ENCODE peak calls at places on chromosomes 11 and 22, in seven cellular contexts. W, E, M, A, G, C and X are unnamed samples.

GRCh38 chr11:92830382-92831148 is 138.9 kb upstream of the MTNR1B start:
- DNase-seq in W (no peak), G (no peak), C (no peak), A (no peak), E (no peak), M (no peak), X (no peak)

GRCh38 chr11:36060926-36061325 is 117.1 kb downstream of the LDLRAD3 start:
- DNase-seq in A (no peak), W (no peak), C (no peak), M (no peak), E (no peak), G (no peak), X (no peak)

GRCh38 chr11:131674051-131674755 is 303.8 kb downstream of the NTM start:
- DNase-seq in E (peak), C (peak), M (peak), W (peak), G (peak), A (no peak), X (peak)

GRCh38 chr22:19041403-19042074 is 80.7 kb downstream of the DGCR2 start:
- DNase-seq in W (no peak), C (no peak), G (no peak), M (no peak), A (no peak), E (no peak), X (no peak)

GRCh38 chr11:121881806-121882205 is 234.2 kb downstream of the BLID start:
- DNase-seq in M (no peak), G (no peak), W (no peak), E (no peak), A (no peak), C (no peak), X (no peak)

GRCh38 chr11:19872526-19873135 is 160.0 kb downstream of the NAV2 start:
- DNase-seq in W (no peak), M (peak), G (no peak), A (no peak), E (no peak), C (no peak), X (no peak)

GRCh38 chr11:64763804-64764611 is 4.2 kb upstream of the PYGM start:
- DNase-seq in G (no peak), M (no peak), A (no peak), W (no peak), E (no peak), C (no peak), X (no peak)

GRCh38 chr22:18970180-18970947 is 34.3 kb upstream of the PRODH start:
- DNase-seq in W (no peak), E (peak), C (no peak), A (no peak), G (peak), M (peak), X (peak)

GRCh38 chr11:76232026-76232665 is 25.8 kb upstream of the WNT11 start:
- DNase-seq in C (no peak), W (no peak), M (no peak), E (no peak), G (no peak), A (peak), X (no peak)

GRCh38 chr22:22785316-22786065 is 102.1 kb upstream of the IGLL5 start:
- DNase-seq in C (no peak), E (no peak), G (no peak), M (peak), W (no peak), A (no peak), X (peak)

GRCh38 chr11:34721646-34722045 is 100.8 kb downstream of the EHF start:
- DNase-seq in G (no peak), C (no peak), W (no peak), A (no peak), M (no peak), E (no peak), X (no peak)

GRCh38 chr22:42785706-42786499 is 65.2 kb upstream of the A4GALT start:
- DNase-seq in C (no peak), E (no peak), G (no peak), A (no peak), W (no peak), M (no peak), X (no peak)

GRCh38 chr22:19066531-19067271 is 55.5 kb downstream of the DGCR2 start:
- DNase-seq in W (no peak), M (no peak), A (no peak), C (no peak), E (no peak), G (no peak), X (no peak)

GRCh38 chr11:133966924-133967598 is 10.3 kb upstream of the IGSF9B start:
- DNase-seq in C (no peak), E (peak), M (peak), W (no peak), A (no peak), G (peak), X (peak)

GRCh38 chr11:118928870-118929495 is 3.3 kb upstream of the BCL9L start:
- DNase-seq in M (peak), C (peak), G (peak), E (peak), W (no peak), A (no peak), X (peak)

GRCh38 chr11:67056267-67056639 is 394 bp upstream of the RHOD start:
- DNase-seq in C (no peak), A (no peak), E (no peak), G (no peak), M (no peak), W (no peak), X (no peak)

GRCh38 chr11:110079726-110080125 is 13.5 kb upstream of the ZC3H12C start:
- DNase-seq in A (no peak), C (no peak), W (no peak), M (no peak), E (no peak), G (no peak), X (no peak)
- TF ChIP-seq JUND in A (no peak), C (no peak), W (no peak), M (no peak), E (no peak), G (no peak), X (no peak)

GRCh38 chr11:95081412-95081811 is 8.2 kb upstream of the ENDOD1 start:
- DNase-seq in M (no peak), A (no peak), C (no peak), G (no peak), E (no peak), W (no peak), X (no peak)
- TF ChIP-seq JUND in M (no peak), A (no peak), C (no peak), G (no peak), E (no peak), W (no peak), X (no peak)

DNA sequence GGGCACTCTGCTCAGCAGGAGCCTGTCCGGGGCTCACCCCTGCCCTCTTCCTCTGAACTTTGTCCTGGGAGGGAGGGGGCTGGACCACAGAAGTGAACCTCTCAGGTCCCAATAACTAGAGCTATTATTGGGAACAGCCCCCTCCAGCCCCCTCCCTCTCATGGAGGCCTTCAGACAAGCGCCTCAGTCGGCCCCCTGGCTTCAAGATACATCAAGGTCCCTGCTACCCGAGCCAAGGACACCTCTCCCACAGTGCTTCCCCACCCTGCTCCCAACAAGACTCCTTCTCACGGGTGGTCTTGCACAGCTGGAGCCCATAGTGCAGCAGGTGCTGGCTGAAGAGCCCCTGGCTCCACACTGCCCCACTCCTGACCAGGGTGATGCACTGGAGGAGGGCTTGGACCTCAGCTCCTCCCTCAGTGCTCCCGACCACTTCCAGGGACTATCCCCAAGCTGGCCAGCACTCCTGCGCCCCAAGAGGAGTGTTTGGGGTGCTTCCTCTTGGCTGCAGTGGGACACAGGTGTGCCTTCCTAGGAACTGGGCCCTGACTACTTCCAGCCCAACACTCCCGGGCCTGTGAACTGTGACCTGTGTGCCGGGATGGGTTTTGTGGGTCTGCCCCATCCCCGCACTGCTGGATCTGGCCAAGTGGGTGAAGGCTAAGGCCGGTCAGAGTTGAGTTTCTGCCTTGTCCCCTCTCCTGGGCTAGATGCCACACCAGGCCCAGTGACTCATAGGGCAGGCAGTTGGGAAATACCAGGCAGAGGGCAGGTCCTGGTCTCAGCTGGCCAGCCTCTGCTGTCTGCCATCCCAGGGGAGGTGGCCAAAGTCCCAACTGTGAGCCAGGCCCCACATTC is 2.2 kb downstream of the PNPLA2 start:
- DNase-seq in W (no peak), A (no peak), G (no peak), M (no peak), E (peak), C (peak), X (no peak)
- TF ChIP-seq JUND in W (no peak), A (no peak), G (peak), M (no peak), E (no peak), C (peak), X (no peak)

DNA sequence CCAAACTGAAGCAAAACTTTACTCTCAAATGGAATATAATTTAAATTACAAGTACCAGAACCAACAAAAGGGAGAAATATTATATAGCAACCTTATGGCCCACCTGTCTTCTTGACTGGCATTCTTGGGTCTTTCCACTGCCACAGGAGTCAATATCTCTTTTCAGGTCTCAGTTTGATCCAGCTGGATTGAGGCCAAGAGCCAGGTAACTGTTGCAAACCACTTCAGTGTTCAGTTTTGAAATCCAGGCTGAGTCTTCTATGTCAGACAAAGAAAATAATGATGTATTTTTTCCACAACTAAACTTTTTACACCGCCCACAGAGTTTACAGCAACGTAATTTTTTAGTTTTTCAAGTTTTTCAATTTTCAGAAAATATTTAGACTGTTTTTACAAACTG is 648 bp downstream of the DLG2 start:
- DNase-seq in E (no peak), C (no peak), A (no peak), W (no peak), M (no peak), G (no peak), X (no peak)
- TF ChIP-seq JUND in E (no peak), C (no peak), A (no peak), W (no peak), M (no peak), G (no peak), X (no peak)

DNA sequence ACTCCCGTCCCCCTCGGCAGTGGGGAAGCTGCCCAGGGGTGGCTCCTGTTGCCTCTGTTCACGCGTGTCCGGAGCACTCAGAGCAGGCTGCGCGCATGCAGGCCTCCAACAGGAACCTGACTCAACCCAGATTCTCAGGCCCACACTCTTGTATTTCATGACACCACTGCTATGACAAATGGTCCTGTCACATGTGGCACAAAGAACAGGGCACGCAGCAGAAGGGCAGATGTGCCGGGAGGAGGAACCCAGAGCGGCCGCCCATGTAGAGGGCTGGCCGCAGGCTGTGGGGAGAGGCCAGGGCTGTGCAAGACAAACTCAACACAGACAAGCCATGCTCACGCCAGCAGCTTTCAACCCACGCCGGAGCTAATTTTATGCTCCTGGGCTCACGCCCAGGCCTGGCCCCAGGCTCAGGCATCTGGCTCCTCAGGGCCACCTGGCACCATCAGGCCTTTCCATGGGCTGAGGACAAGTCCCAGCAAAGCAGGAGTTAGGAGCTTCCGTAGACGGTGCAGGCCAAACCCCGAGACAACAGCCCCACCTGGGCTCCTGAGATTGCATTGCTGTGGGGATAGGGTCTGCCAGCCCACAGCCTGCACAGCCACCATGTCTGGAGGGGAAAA is 40.0 kb downstream of the DUSP8 start:
- DNase-seq in A (no peak), M (no peak), C (no peak), W (no peak), E (no peak), G (no peak), X (no peak)
- TF ChIP-seq JUND in A (no peak), M (no peak), C (no peak), W (no peak), E (no peak), G (no peak), X (no peak)

DNA sequence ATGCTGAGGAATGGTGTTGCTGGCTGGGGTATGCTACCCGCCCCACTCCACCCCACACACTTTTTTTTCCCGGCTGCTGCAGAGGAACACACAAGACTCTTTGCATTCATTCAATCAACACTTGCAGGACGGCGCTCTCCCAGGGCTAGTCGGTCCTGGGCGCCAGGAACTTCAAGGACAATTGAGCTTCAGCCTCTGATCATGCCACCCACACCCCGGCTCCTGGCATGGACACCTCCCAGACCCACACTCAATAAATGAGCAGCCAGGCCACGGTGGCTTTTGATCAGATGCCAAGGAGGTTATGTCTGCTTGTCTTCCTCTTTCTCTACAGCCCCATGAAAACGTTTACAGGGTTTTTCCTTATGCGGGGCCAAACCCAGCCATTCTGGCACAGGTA is 19.8 kb downstream of the TPST2 start:
- DNase-seq in A (no peak), W (no peak), M (no peak), E (no peak), G (no peak), C (no peak), X (no peak)
- TF ChIP-seq JUND in A (no peak), W (no peak), M (no peak), E (no peak), G (no peak), C (no peak), X (no peak)

DNA sequence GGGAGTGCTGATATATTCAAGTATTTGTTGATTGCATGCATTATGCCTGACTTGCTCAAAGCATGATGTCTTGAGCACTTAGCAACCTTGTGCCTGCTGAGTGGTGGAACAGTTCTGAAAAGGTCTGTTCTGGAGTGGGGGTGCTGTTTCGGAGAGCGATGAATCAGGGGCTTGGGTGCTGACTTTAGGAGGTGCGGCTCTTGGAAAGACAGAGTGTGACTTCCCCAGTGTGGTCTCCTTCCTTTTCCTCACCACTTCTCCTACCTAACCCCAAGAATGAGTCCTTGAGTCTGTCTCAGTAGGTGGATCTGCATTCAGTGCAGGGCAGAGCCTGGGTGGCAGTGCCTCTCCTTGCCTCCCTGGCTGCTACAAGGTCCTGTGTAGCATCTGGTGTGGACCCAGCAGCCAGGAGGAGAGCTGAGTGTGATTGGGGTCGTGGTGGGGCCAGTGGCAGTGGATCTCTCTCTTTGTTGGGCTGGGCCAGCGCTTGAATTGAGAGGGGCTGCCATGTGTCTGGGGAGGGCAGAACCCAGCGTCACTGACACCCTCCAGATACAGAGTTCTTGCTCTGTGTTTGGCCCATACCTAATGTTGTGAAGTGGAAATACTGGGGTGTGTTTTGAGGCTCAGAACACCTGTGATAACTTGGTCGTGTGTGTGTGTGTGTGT is 35.9 kb downstream of the ST3GAL4 start:
- DNase-seq in M (no peak), A (no peak), W (no peak), E (no peak), G (no peak), C (no peak), X (no peak)
- TF ChIP-seq JUND in M (no peak), A (no peak), W (no peak), E (no peak), G (no peak), C (no peak), X (no peak)

GRCh38 chr22:31084811-31085492 is 3.8 kb downstream of the SMTN start:
- DNase-seq in A (peak), M (peak), E (no peak), C (no peak), G (peak), W (no peak), X (peak)
- TF ChIP-seq JUND in A (no peak), M (no peak), E (no peak), C (no peak), G (no peak), W (no peak), X (no peak)